ENCODE peak calls at places on chromosomes 3 and 15, in four cellular contexts. E is naive B cell, N is T-cell, J is lower leg skin. C is an unnamed sample.
A peak's percentile ranks its signal among the peaks of the same experiment; 100 is the strongest.

GRCh38 chr3:14543446-14543845 is 3.3 kb upstream of the GRIP2 start:
- DNase-seq in E (no peak), J (no peak), N (no peak), C (no peak)

GRCh38 chr3:16811950-16812349 is 72.8 kb upstream of the PLCL2 start:
- DNase-seq in J (no peak), E (no peak), N (no peak), C (no peak)

GRCh38 chr3:12911881-12912415 is 70.6 kb upstream of the RPL32 start:
- DNase-seq in N (no peak), E (no peak), J (no peak), C (no peak)

GRCh38 chr3:137709011-137709601 is 55.0 kb upstream of the SOX14 start:
- DNase-seq in N (no peak), E (no peak), J (no peak), C (no peak)

GRCh38 chr3:111762535-111762934 is 96.5 kb upstream of the PHLDB2 start:
- DNase-seq in N (no peak), E (no peak), J (no peak), C (no peak)

GRCh38 chr15:22892333-22892732 is 53.9 kb downstream of the NIPA2 start:
- DNase-seq in J (no peak), N (no peak), E (no peak), C (no peak)

GRCh38 chr3:37511357-37511970 is 337.1 kb upstream of the LRRFIP2 start:
- DNase-seq in J (no peak), E (no peak), N (no peak), C (no peak)

GRCh38 chr15:67897646-67898045 is 57.8 kb upstream of the RNU6-1 start:
- DNase-seq in E (no peak), J (no peak), N (no peak), C (no peak)

GRCh38 chr3:160368804-160369203 is 30.2 kb downstream of the IFT80 start:
- DNase-seq in J (no peak), E (peak; percentile 17), N (no peak), C (no peak)

GRCh38 chr3:61699622-61700021 is 138.3 kb downstream of the PTPRG start:
- DNase-seq in E (no peak), J (no peak), N (no peak), C (no peak)

GRCh38 chr3:143122608-143123352 is 3.2 kb downstream of the CHST2 start:
- DNase-seq in N (no peak), E (peak; percentile 49), J (no peak), C (no peak)

GRCh38 chr15:38597221-38597800 is 32.7 kb upstream of the RASGRP1 start:
- DNase-seq in E (no peak), J (no peak), N (no peak), C (no peak)

GRCh38 chr3:48595526-48596121 is 495 bp upstream of the COL7A1 start:
- DNase-seq in J (peak; percentile 29), E (peak; percentile 6), N (no peak), C (no peak)

GRCh38 chr15:81023483-81024264 is 23.0 kb downstream of the TLNRD1 start:
- DNase-seq in N (no peak), J (peak; percentile 81), E (no peak), C (peak; percentile 91)

GRCh38 chr3:149744151-149744550 is 8.1 kb downstream of the COMMD2 start:
- DNase-seq in E (no peak), J (no peak), N (no peak), C (no peak)

GRCh38 chr15:63212050-63212973 is 22.9 kb downstream of the RAB8B start:
- DNase-seq in J (no peak), N (no peak), E (no peak), C (peak; percentile 73)

GRCh38 chr3:136836511-136837156 is 17.7 kb downstream of the SLC35G2 start:
- DNase-seq in N (no peak), J (no peak), E (no peak), C (no peak)

GRCh38 chr3:71647751-71648150 is 64.2 kb upstream of the FOXP1 start:
- DNase-seq in N (no peak), E (no peak), J (no peak), C (no peak)

GRCh38 chr3:123678108-123678511 is 93.3 kb upstream of the HACD2 start:
- DNase-seq in E (no peak), N (no peak), J (no peak), C (no peak)

C was measured in T-helper 1 cell.